ENCODE peak calls at places on chromosome 4, in nine cellular contexts. S, D, W, V, Y, K, P, L and M are unnamed samples.

GRCh38 chr4:48687313-48687712 is 92.8 kb downstream of the FRYL start:
- DNase-seq in S (no peak), D (no peak), W (no peak), V (no peak), Y (no peak), K (no peak), P (no peak), L (no peak), M (no peak)

GRCh38 chr4:156321203-156321602 is 367.5 kb upstream of the CTSO start:
- DNase-seq in S (no peak), D (no peak), W (no peak), V (no peak), Y (no peak), K (no peak), P (peak), L (no peak), M (no peak)

GRCh38 chr4:113871080-113871479 is 108.4 kb downstream of the ARSJ start:
- DNase-seq in S (no peak), D (no peak), W (no peak), V (no peak), Y (no peak), K (no peak), P (no peak), L (no peak), M (no peak)

GRCh38 chr4:2305766-2306501 is 44.0 kb upstream of the MXD4 start:
- DNase-seq in S (no peak), D (no peak), W (no peak), V (no peak), Y (peak), K (no peak), P (no peak), L (no peak), M (peak)

GRCh38 chr4:81061340-81061730 is 30.8 kb downstream of the BMP3 start:
- DNase-seq in S (no peak), D (no peak), W (no peak), V (no peak), Y (no peak), K (no peak), P (no peak), L (no peak), M (no peak)

GRCh38 chr4:169025184-169025583 is 15.1 kb upstream of the CBR4 start:
- DNase-seq in S (no peak), D (no peak), W (no peak), V (no peak), Y (no peak), K (no peak), P (no peak), L (no peak), M (no peak)

GRCh38 chr4:23700197-23700596 is 189.7 kb downstream of the PPARGC1A start:
- DNase-seq in S (no peak), D (no peak), W (no peak), V (no peak), Y (no peak), K (no peak), P (no peak), L (no peak), M (no peak)

GRCh38 chr4:67892905-67893304 is 9.1 kb upstream of the TMPRSS11D start:
- DNase-seq in S (no peak), D (no peak), W (no peak), V (no peak), Y (no peak), K (no peak), P (no peak), L (no peak), M (peak)

GRCh38 chr4:7978489-7978888 is 38.8 kb upstream of the AFAP1 start:
- DNase-seq in S (no peak), D (no peak), W (peak), V (no peak), Y (no peak), K (no peak), P (no peak), L (no peak), M (no peak)

GRCh38 chr4:1354136-1354982 is 7.4 kb downstream of the UVSSA start:
- DNase-seq in S (no peak), D (no peak), W (no peak), V (no peak), Y (no peak), K (no peak), P (no peak), L (no peak), M (no peak)

GRCh38 chr4:138512766-138513165 is 270.6 kb upstream of the SLC7A11 start:
- DNase-seq in S (no peak), D (no peak), W (no peak), V (no peak), Y (no peak), K (no peak), P (no peak), L (no peak), M (no peak)

GRCh38 chr4:20172070-20172760 is 79.5 kb upstream of the SLIT2 start:
- DNase-seq in S (no peak), D (no peak), W (no peak), V (no peak), Y (no peak), K (no peak), P (peak), L (no peak), M (no peak)

GRCh38 chr4:168723020-168723419 is 226.2 kb downstream of the PALLD start:
- DNase-seq in S (no peak), D (no peak), W (no peak), V (no peak), Y (no peak), K (peak), P (peak), L (no peak), M (no peak)

GRCh38 chr4:145299380-145300076 is 119.1 kb upstream of the OTUD4 start:
- DNase-seq in S (no peak), D (peak), W (no peak), V (peak), Y (no peak), K (no peak), P (peak), L (peak), M (no peak)

GRCh38 chr4:105741548-105741947 is 33.0 kb downstream of the GSTCD start:
- DNase-seq in S (no peak), D (no peak), W (no peak), V (no peak), Y (no peak), K (no peak), P (peak), L (no peak), M (no peak)

GRCh38 chr4:16111533-16111932 is 27.7 kb upstream of the PROM1 start:
- DNase-seq in S (no peak), D (no peak), W (no peak), V (no peak), Y (no peak), K (no peak), P (no peak), L (no peak), M (no peak)

GRCh38 chr4:165294907-165295306 is 32.6 kb upstream of the MSMO1 start:
- DNase-seq in S (no peak), D (no peak), W (no peak), V (no peak), Y (no peak), K (no peak), P (no peak), L (no peak), M (no peak)

GRCh38 chr4:186485621-186486062 is 69.7 kb downstream of the MTNR1A start:
- DNase-seq in S (peak), D (no peak), W (no peak), V (peak), Y (peak), K (peak), P (peak), L (no peak), M (no peak)

GRCh38 chr4:158782539-158783360 is 13.9 kb downstream of the FNIP2 start:
- DNase-seq in S (peak), D (no peak), W (peak), V (no peak), Y (no peak), K (no peak), P (no peak), L (no peak), M (peak)

GRCh38 chr4:98749206-98749605 is 90.8 kb upstream of the TSPAN5 start:
- DNase-seq in S (no peak), D (no peak), W (no peak), V (no peak), Y (no peak), K (no peak), P (peak), L (no peak), M (no peak)

GRCh38 chr4:111064342-111064993 is 441.6 kb upstream of the PITX2 start:
- DNase-seq in S (no peak), D (no peak), W (no peak), V (no peak), Y (no peak), K (no peak), P (peak), L (no peak), M (no peak)

GRCh38 chr4:1873776-1874175 is 2.6 kb downstream of the NSD2 start:
- DNase-seq in S (no peak), D (no peak), W (no peak), V (no peak), Y (no peak), K (peak), P (no peak), L (no peak), M (no peak)

GRCh38 chr4:956531-957230 is 16.7 kb downstream of the DGKQ start:
- DNase-seq in S (no peak), D (no peak), W (no peak), V (no peak), Y (no peak), K (no peak), P (no peak), L (no peak), M (no peak)

GRCh38 chr4:7842384-7843279 is 97.0 kb downstream of the AFAP1 start:
- DNase-seq in S (no peak), D (no peak), W (no peak), V (no peak), Y (no peak), K (no peak), P (peak), L (no peak), M (no peak)

GRCh38 chr4:7630559-7631287 is 196.0 kb upstream of the PSAPL1 start:
- DNase-seq in S (peak), D (no peak), W (no peak), V (peak), Y (peak), K (peak), P (peak), L (no peak), M (no peak)

GRCh38 chr4:7212101-7212674 is 19.9 kb downstream of the SORCS2 start:
- DNase-seq in S (no peak), D (no peak), W (no peak), V (no peak), Y (no peak), K (no peak), P (no peak), L (no peak), M (no peak)

GRCh38 chr4:83267121-83267834 is 17.3 kb downstream of the COQ2 start:
- DNase-seq in S (no peak), D (no peak), W (no peak), V (no peak), Y (no peak), K (peak), P (peak), L (no peak), M (no peak)

GRCh38 chr4:27176881-27177280 is 316.2 kb downstream of the STIM2 start:
- DNase-seq in S (no peak), D (no peak), W (no peak), V (no peak), Y (no peak), K (no peak), P (no peak), L (no peak), M (no peak)

GRCh38 chr4:70946944-70947343 is 44.8 kb downstream of the MOB1B start:
- DNase-seq in S (no peak), D (no peak), W (no peak), V (no peak), Y (no peak), K (no peak), P (no peak), L (no peak), M (no peak)

GRCh38 chr4:83113429-83113786 is 1.1 kb downstream of the PLAC8 start:
- DNase-seq in S (no peak), D (no peak), W (no peak), V (no peak), Y (no peak), K (no peak), P (no peak), L (no peak), M (no peak)

GRCh38 chr4:1379801-1380331 is 26.4 kb downstream of the NKX1-1 start:
- DNase-seq in S (no peak), D (no peak), W (no peak), V (no peak), Y (no peak), K (no peak), P (no peak), L (no peak), M (no peak)

GRCh38 chr4:113316879-113317278 is 267.4 kb downstream of the ANK2 start:
- DNase-seq in S (peak), D (no peak), W (no peak), V (no peak), Y (peak), K (no peak), P (no peak), L (no peak), M (no peak)

GRCh38 chr4:18067031-18067430 is 45.5 kb upstream of the LCORL start:
- DNase-seq in S (no peak), D (no peak), W (no peak), V (no peak), Y (no peak), K (no peak), P (no peak), L (no peak), M (no peak)

GRCh38 chr4:72977936-72978485 is 91.5 kb downstream of the COX18 start:
- DNase-seq in S (no peak), D (no peak), W (no peak), V (no peak), Y (no peak), K (no peak), P (no peak), L (no peak), M (no peak)

GRCh38 chr4:82372502-82372873 is 1.3 kb downstream of the HNRNPD start:
- DNase-seq in S (no peak), D (no peak), W (peak), V (peak), Y (peak), K (peak), P (no peak), L (peak), M (peak)